ENCODE peak calls at places on chromosomes 4 and X, in four cellular contexts. One of them, this sample, is unnamed.

GRCh38 chrX:151458824-151459223 is 61.8 kb downstream of the VMA21 start:
- DNase-seq in endothelial cell: no peak
- DNase-seq in iris pigment epithelial cell: peak; percentile 63
- DNase-seq in putamen: no peak
- DNase-seq in this sample: no peak

GRCh38 chr4:74189331-74190043 is 31.6 kb downstream of the MTHFD2L start:
- DNase-seq in putamen: no peak
- DNase-seq in iris pigment epithelial cell: peak; percentile 47
- DNase-seq in endothelial cell: no peak
- DNase-seq in this sample: peak; percentile 60

GRCh38 chr4:101277661-101278060 is 69.7 kb downstream of the PPP3CA start:
- DNase-seq in iris pigment epithelial cell: peak; percentile 87
- DNase-seq in endothelial cell: no peak
- DNase-seq in putamen: no peak
- DNase-seq in this sample: no peak

GRCh38 chrX:53483838-53484420 is 49.8 kb upstream of the HSD17B10 start:
- DNase-seq in endothelial cell: no peak
- DNase-seq in putamen: no peak
- DNase-seq in iris pigment epithelial cell: peak; percentile 36
- DNase-seq in this sample: no peak

GRCh38 chr4:43843501-43843900 is 605.1 kb downstream of the KCTD8 start:
- DNase-seq in iris pigment epithelial cell: peak; percentile 12
- DNase-seq in putamen: no peak
- DNase-seq in endothelial cell: no peak
- DNase-seq in this sample: no peak

GRCh38 chr4:125200556-125200955 is 114.2 kb upstream of the FAT4 start:
- DNase-seq in putamen: no peak
- DNase-seq in iris pigment epithelial cell: no peak
- DNase-seq in endothelial cell: no peak
- DNase-seq in this sample: no peak

GRCh38 chr4:95998311-95998710 is 158.4 kb downstream of the PDHA2 start:
- DNase-seq in iris pigment epithelial cell: peak; percentile 28
- DNase-seq in putamen: no peak
- DNase-seq in endothelial cell: no peak
- DNase-seq in this sample: no peak

GRCh38 chr4:14178421-14178820 is 550.9 kb upstream of the BOD1L1 start:
- DNase-seq in iris pigment epithelial cell: peak; percentile 57
- DNase-seq in endothelial cell: no peak
- DNase-seq in putamen: no peak
- DNase-seq in this sample: no peak

GRCh38 chrX:53859890-53860289 is 173.4 kb upstream of the HUWE1 start:
- DNase-seq in iris pigment epithelial cell: no peak
- DNase-seq in putamen: no peak
- DNase-seq in endothelial cell: no peak
- DNase-seq in this sample: no peak

GRCh38 chr4:91035276-91035675 is 908.1 kb downstream of the CCSER1 start:
- DNase-seq in iris pigment epithelial cell: no peak
- DNase-seq in endothelial cell: no peak
- DNase-seq in putamen: no peak
- DNase-seq in this sample: no peak

GRCh38 chr4:929096-929765 is 2.9 kb downstream of the GAK start:
- DNase-seq in iris pigment epithelial cell: no peak
- DNase-seq in endothelial cell: no peak
- DNase-seq in putamen: no peak
- DNase-seq in this sample: no peak

GRCh38 chr4:147175460-147176025 is 229.9 kb upstream of the TTC29 start:
- DNase-seq in endothelial cell: no peak
- DNase-seq in putamen: no peak
- DNase-seq in iris pigment epithelial cell: no peak
- DNase-seq in this sample: no peak

GRCh38 chr4:6221851-6222760 is 21.8 kb upstream of the JAKMIP1 start:
- DNase-seq in endothelial cell: peak; percentile 81
- DNase-seq in putamen: peak; percentile 72
- DNase-seq in iris pigment epithelial cell: peak; percentile 31
- DNase-seq in this sample: no peak

GRCh38 chr4:103095080-103095479 is 4.6 kb downstream of the BDH2 start:
- DNase-seq in endothelial cell: no peak
- DNase-seq in iris pigment epithelial cell: no peak
- DNase-seq in putamen: peak; percentile 42
- DNase-seq in this sample: no peak

GRCh38 chrX:108090474-108091265 is 672 bp downstream of the PSMD10 start:
- DNase-seq in endothelial cell: no peak
- DNase-seq in putamen: no peak
- DNase-seq in iris pigment epithelial cell: peak; percentile 36
- DNase-seq in this sample: peak; percentile 23

GRCh38 chrX:27336466-27337091 is 126.6 kb downstream of the PPP4R3C start:
- DNase-seq in putamen: no peak
- DNase-seq in iris pigment epithelial cell: peak; percentile 8
- DNase-seq in endothelial cell: peak; percentile 43
- DNase-seq in this sample: peak; percentile 10

GRCh38 chrX:110418220-110418856 is 59.7 kb downstream of the RTL9 start:
- DNase-seq in endothelial cell: peak; percentile 10
- DNase-seq in iris pigment epithelial cell: peak; percentile 75
- DNase-seq in putamen: no peak
- DNase-seq in this sample: no peak

GRCh38 chrX:32137525-32137924 is 1065.7 kb upstream of the FTHL17 start:
- DNase-seq in iris pigment epithelial cell: peak; percentile 1
- DNase-seq in putamen: no peak
- DNase-seq in endothelial cell: peak; percentile 30
- DNase-seq in this sample: no peak

GRCh38 chr4:20859097-20859781 is 159.0 kb downstream of the PACRGL start:
- DNase-seq in endothelial cell: no peak
- DNase-seq in putamen: peak; percentile 11
- DNase-seq in iris pigment epithelial cell: no peak
- DNase-seq in this sample: no peak

GRCh38 chrX:122552291-122552800 is 631.7 kb upstream of the GRIA3 start:
- DNase-seq in endothelial cell: no peak
- DNase-seq in putamen: no peak
- DNase-seq in iris pigment epithelial cell: no peak
- DNase-seq in this sample: no peak

GRCh38 chr4:139367421-139368090 is 65.3 kb upstream of the NDUFC1 start:
- DNase-seq in putamen: no peak
- DNase-seq in endothelial cell: no peak
- DNase-seq in iris pigment epithelial cell: peak; percentile 75
- DNase-seq in this sample: no peak

GRCh38 chr4:145842224-145842887 is 96.3 kb downstream of the ZNF827 start:
- DNase-seq in iris pigment epithelial cell: peak; percentile 79
- DNase-seq in endothelial cell: no peak
- DNase-seq in putamen: no peak
- DNase-seq in this sample: no peak

GRCh38 chrX:45134303-45134702 is 66.4 kb downstream of the DIPK2B start:
- DNase-seq in putamen: peak; percentile 81
- DNase-seq in endothelial cell: no peak
- DNase-seq in iris pigment epithelial cell: no peak
- DNase-seq in this sample: no peak

GRCh38 chrX:101391831-101392230 is 1.0 kb downstream of the RPL36A start:
- DNase-seq in putamen: no peak
- DNase-seq in iris pigment epithelial cell: no peak
- DNase-seq in endothelial cell: no peak
- DNase-seq in this sample: no peak

GRCh38 chr4:102139132-102139573 is 206.1 kb downstream of the SLC39A8 start:
- DNase-seq in iris pigment epithelial cell: peak; percentile 39
- DNase-seq in putamen: no peak
- DNase-seq in endothelial cell: no peak
- DNase-seq in this sample: no peak

GRCh38 chr4:127505203-127505602 is 127.6 kb upstream of the INTU start:
- DNase-seq in putamen: no peak
- DNase-seq in endothelial cell: no peak
- DNase-seq in iris pigment epithelial cell: peak; percentile 83
- DNase-seq in this sample: no peak

GRCh38 chr4:824461-825062 is 1.4 kb downstream of the CPLX1 start:
- DNase-seq in iris pigment epithelial cell: no peak
- DNase-seq in putamen: no peak
- DNase-seq in endothelial cell: no peak
- DNase-seq in this sample: no peak

GRCh38 chr4:148539387-148539786 is 97.2 kb upstream of the NR3C2 start:
- DNase-seq in iris pigment epithelial cell: no peak
- DNase-seq in endothelial cell: no peak
- DNase-seq in putamen: no peak
- DNase-seq in this sample: no peak

GRCh38 chrX:3697701-3698279 is 15.7 kb downstream of the PRKX start:
- DNase-seq in endothelial cell: no peak
- DNase-seq in putamen: no peak
- DNase-seq in iris pigment epithelial cell: peak; percentile 74
- DNase-seq in this sample: no peak

GRCh38 chr4:114922582-114922912 is 190.9 kb downstream of the NDST4 start:
- DNase-seq in iris pigment epithelial cell: no peak
- DNase-seq in endothelial cell: no peak
- DNase-seq in putamen: no peak
- DNase-seq in this sample: no peak

GRCh38 chrX:71098302-71098701 is 2.7 kb downstream of the FOXO4 start:
- DNase-seq in iris pigment epithelial cell: peak; percentile 39
- DNase-seq in putamen: peak; percentile 39
- DNase-seq in endothelial cell: peak; percentile 61
- DNase-seq in this sample: peak; percentile 58

GRCh38 chr4:184348311-184349233 is 125.8 kb downstream of the IRF2 start:
- DNase-seq in endothelial cell: no peak
- DNase-seq in putamen: no peak
- DNase-seq in iris pigment epithelial cell: peak; percentile 92
- DNase-seq in this sample: no peak

GRCh38 chr4:139552908-139553307 is 3.1 kb downstream of the SETD7 start:
- DNase-seq in putamen: no peak
- DNase-seq in iris pigment epithelial cell: no peak
- DNase-seq in endothelial cell: no peak
- DNase-seq in this sample: no peak

GRCh38 chr4:128285085-128286023 is 2.3 kb downstream of the PGRMC2 start:
- DNase-seq in endothelial cell: no peak
- DNase-seq in iris pigment epithelial cell: peak; percentile 59
- DNase-seq in putamen: no peak
- DNase-seq in this sample: peak; percentile 7

GRCh38 chrX:134460861-134461218 is 875 bp downstream of the HPRT1 start:
- DNase-seq in putamen: no peak
- DNase-seq in iris pigment epithelial cell: peak; percentile 10
- DNase-seq in endothelial cell: no peak
- DNase-seq in this sample: peak; percentile 47

This sample was measured in SW480.